ENCODE peak calls at places on chromosome 17, in ten cellular contexts. B is neural crest cell, Y is GM23338, S is fibroblast of the aortic adventitia, I is epithelial cell of esophagus, Q is transverse colon, T is thoracic aorta, L is fibroblast of lung, X is cardiac muscle cell, N is heart left ventricle. O is an unnamed sample.

GRCh38 chr17:34166394-34166793 is 88.7 kb upstream of the CCL2 start:
- DNase-seq in B (no peak), Y (no peak), S (no peak), I (no peak), Q (no peak), T (no peak), L (no peak), X (no peak), N (no peak), O (no peak)

GRCh38 chr17:42751628-42752027 is 6.8 kb upstream of the EZH1 start:
- DNase-seq in B (no peak), Y (no peak), S (peak), I (no peak), Q (no peak), T (no peak), L (no peak), X (peak), N (no peak), O (no peak)

GRCh38 chr17:9956474-9957131 is 51.5 kb upstream of the RCVRN start:
- DNase-seq in B (no peak), Y (no peak), S (no peak), I (no peak), Q (no peak), T (no peak), L (no peak), X (no peak), N (no peak), O (no peak)

GRCh38 chr17:80693511-80693910 is 148.9 kb downstream of the RPTOR start:
- DNase-seq in B (no peak), Y (no peak), S (no peak), I (no peak), Q (no peak), T (no peak), L (no peak), X (no peak), N (no peak), O (no peak)

GRCh38 chr17:83135692-83136091 is 56.3 kb downstream of the METRNL start:
- DNase-seq in B (no peak), Y (no peak), S (no peak), I (no peak), Q (peak), T (no peak), L (no peak), X (no peak), N (no peak), O (no peak)

GRCh38 chr17:39213852-39214251 is 11.9 kb downstream of the STAC2 start:
- DNase-seq in B (no peak), Y (no peak), S (no peak), I (peak), Q (no peak), T (no peak), L (no peak), X (no peak), N (no peak), O (no peak)

GRCh38 chr17:1999557-2000251 is 25.4 kb downstream of the RTN4RL1 start:
- DNase-seq in B (peak), Y (peak), S (peak), I (peak), Q (peak), T (no peak), L (peak), X (peak), N (peak), O (no peak)

GRCh38 chr17:76077582-76078110 is 1.3 kb upstream of the ZACN start:
- DNase-seq in B (peak), Y (peak), S (no peak), I (no peak), Q (no peak), T (no peak), L (no peak), X (no peak), N (no peak), O (no peak)

GRCh38 chr17:28427372-28427771 is 21.4 kb upstream of the SLC46A1 start:
- DNase-seq in B (no peak), Y (no peak), S (no peak), I (no peak), Q (no peak), T (no peak), L (peak), X (no peak), N (no peak), O (no peak)

GRCh38 chr17:65023791-65024190 is 32.7 kb downstream of the GNA13 start:
- DNase-seq in B (no peak), Y (no peak), S (no peak), I (peak), Q (no peak), T (no peak), L (no peak), X (no peak), N (no peak), O (no peak)

GRCh38 chr17:33647976-33648375 is 354.9 kb upstream of the ASIC2 start:
- DNase-seq in B (peak), Y (peak), S (no peak), I (peak), Q (no peak), T (no peak), L (no peak), X (peak), N (no peak), O (no peak)

GRCh38 chr17:44348988-44349364 is 3.9 kb downstream of the GRN start:
- DNase-seq in B (no peak), Y (no peak), S (no peak), I (no peak), Q (no peak), T (no peak), L (no peak), X (no peak), N (no peak), O (no peak)

GRCh38 chr17:57379237-57380054 is 123.1 kb downstream of the MSI2 start:
- DNase-seq in B (no peak), Y (peak), S (peak), I (no peak), Q (no peak), T (no peak), L (peak), X (peak), N (no peak), O (no peak)

GRCh38 chr17:40028595-40028994 is 13.4 kb downstream of the CSF3 start:
- DNase-seq in B (no peak), Y (no peak), S (no peak), I (no peak), Q (no peak), T (no peak), L (no peak), X (no peak), N (no peak), O (no peak)

GRCh38 chr17:489758-490329 is 137.2 kb upstream of the RPH3AL start:
- DNase-seq in B (peak), Y (peak), S (peak), I (peak), Q (peak), T (no peak), L (peak), X (peak), N (peak), O (no peak)

GRCh38 chr17:28807925-28808641 is 34.5 kb downstream of the FAM222B start:
- DNase-seq in B (no peak), Y (no peak), S (peak), I (peak), Q (no peak), T (no peak), L (peak), X (peak), N (no peak), O (no peak)

GRCh38 chr17:80365983-80366382 is 49.0 kb upstream of the ENDOV start:
- DNase-seq in B (no peak), Y (no peak), S (no peak), I (no peak), Q (no peak), T (no peak), L (no peak), X (no peak), N (no peak), O (no peak)

GRCh38 chr17:55577011-55577586 is 65.8 kb upstream of the SMIM36 start:
- DNase-seq in B (no peak), Y (no peak), S (peak), I (peak), Q (peak), T (no peak), L (peak), X (peak), N (peak), O (no peak)

GRCh38 chr17:50507871-50508572 is at the start of gene MYCBPAP:
- DNase-seq in B (peak), Y (peak), S (peak), I (peak), Q (peak), T (peak), L (peak), X (peak), N (peak), O (peak)

GRCh38 chr17:79944821-79945391 is 90.8 kb downstream of the TBC1D16 start:
- DNase-seq in B (no peak), Y (no peak), S (no peak), I (no peak), Q (no peak), T (no peak), L (no peak), X (no peak), N (no peak), O (no peak)

DNA sequence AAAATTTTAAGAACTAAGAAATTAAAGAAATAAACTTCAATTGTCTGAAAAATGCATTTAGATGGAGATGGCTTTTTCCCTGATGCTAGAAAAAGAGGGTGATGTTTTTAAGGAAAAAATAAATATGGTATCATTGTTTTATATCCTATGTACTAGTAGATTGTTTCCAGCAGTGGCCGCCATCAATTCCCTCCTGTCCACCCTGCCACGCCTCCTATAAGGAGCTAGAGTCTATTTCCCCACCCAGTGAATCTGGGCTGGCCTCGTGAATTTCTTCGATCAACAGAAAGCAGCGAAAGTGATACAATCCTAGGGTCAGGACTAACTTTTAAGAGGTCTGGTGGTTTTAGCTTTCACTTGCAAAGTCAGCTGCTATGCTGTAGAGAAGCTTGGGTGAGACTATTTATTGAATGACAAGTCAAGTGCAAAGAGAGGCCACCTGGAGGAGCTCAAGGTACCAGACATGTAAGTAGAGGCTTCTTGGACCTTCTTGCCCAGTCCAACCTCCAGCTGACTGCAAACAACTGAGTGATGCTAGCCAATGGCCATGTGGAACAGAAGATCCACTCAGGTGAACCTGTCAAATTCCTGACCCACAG is 80.9 kb upstream of the MTMR4 start:
- DNase-seq in B (no peak), Y (peak), S (no peak), I (peak), Q (no peak), T (no peak), L (no peak), X (no peak), N (no peak), O (peak)
- TF ChIP-seq CTCF in B (no peak), Y (peak), S (no peak), I (peak), Q (no peak), T (no peak), L (no peak), X (no peak), N (no peak), O (no peak)

DNA sequence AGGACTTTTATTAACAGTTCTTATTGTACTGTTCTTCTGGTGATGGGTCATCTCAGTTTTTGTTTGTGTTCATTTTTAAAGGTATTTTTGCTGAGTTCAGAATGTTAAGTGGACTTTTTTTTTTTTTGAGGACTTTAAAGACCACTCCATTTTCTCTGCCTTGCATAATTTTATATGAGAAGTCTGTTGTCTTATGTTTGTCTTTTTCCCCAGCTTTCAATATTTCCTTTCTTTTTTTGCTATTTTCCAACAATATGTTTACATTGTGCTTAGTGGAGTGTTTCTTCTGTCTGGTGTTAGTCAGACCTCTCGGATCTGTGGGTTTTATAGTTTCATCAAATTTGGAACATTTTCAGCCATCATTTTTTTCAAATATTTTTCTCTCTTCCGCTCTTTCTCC is 290.0 kb upstream of the TNRC6C start:
- DNase-seq in B (no peak), Y (no peak), S (no peak), I (no peak), Q (no peak), T (no peak), L (no peak), X (no peak), N (no peak), O (no peak)
- TF ChIP-seq CTCF in B (no peak), Y (no peak), S (no peak), I (no peak), Q (no peak), T (no peak), L (no peak), X (no peak), N (no peak), O (no peak)

DNA sequence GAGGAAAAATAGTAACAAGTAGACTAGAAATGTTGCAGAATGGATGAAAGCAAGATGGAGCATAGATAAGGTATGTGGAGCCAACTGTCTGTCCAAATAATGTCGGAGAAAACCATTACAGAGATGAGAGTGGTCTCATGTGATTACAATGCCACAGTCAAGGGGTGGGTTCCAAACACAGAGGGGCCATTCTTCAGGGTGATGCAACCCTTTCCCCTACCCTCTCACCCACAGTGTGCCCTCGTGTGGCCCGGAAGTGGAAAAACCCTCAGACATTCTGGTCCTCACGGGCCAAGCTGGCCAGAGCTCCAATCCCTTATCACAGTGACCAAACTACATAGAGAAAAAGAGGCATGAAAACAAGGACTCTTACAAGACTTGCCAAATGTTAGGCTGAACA is 17.7 kb upstream of the HS3ST3A1 start:
- DNase-seq in B (no peak), Y (peak), S (no peak), I (no peak), Q (no peak), T (no peak), L (no peak), X (no peak), N (no peak), O (no peak)
- TF ChIP-seq CTCF in B (no peak), Y (peak), S (no peak), I (no peak), Q (no peak), T (no peak), L (no peak), X (no peak), N (no peak), O (no peak)

DNA sequence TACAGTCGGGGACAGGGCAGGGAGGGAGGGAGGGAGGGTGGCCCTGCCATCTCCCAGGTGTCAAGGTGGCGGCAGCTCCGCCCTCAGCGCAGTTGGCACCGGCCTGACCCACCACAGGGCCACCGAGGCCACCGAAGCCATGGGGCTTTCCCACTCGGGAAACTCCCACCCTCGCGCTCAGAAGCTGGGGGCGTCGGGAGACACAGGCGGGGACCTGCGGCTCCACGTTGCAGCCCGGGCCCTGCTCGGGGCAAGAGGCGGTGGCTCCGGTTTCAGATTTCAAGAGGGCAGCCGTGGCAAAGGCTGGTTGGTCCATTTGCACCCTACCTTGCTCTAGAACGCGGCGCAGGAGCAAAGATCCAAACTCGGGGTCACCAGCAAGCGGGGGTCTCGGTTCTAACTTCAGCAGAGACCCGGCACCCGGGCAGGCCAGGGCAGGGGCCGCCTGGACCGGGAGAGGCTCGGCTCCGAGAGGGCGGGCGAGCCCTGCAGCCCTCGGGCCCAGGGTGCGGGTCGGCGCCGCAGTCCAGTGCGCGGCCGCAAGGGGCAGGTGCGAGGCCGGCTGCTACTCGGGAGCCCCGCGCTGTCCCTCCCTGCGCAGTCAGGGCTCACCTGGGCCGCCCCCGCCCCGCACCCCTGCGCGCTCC is 412 bp downstream of the CYB561 start:
- DNase-seq in B (peak), Y (peak), S (peak), I (peak), Q (peak), T (no peak), L (no peak), X (peak), N (no peak), O (no peak)
- TF ChIP-seq CTCF in B (peak), Y (peak), S (peak), I (peak), Q (peak), T (peak), L (peak), X (peak), N (peak), O (peak)

DNA sequence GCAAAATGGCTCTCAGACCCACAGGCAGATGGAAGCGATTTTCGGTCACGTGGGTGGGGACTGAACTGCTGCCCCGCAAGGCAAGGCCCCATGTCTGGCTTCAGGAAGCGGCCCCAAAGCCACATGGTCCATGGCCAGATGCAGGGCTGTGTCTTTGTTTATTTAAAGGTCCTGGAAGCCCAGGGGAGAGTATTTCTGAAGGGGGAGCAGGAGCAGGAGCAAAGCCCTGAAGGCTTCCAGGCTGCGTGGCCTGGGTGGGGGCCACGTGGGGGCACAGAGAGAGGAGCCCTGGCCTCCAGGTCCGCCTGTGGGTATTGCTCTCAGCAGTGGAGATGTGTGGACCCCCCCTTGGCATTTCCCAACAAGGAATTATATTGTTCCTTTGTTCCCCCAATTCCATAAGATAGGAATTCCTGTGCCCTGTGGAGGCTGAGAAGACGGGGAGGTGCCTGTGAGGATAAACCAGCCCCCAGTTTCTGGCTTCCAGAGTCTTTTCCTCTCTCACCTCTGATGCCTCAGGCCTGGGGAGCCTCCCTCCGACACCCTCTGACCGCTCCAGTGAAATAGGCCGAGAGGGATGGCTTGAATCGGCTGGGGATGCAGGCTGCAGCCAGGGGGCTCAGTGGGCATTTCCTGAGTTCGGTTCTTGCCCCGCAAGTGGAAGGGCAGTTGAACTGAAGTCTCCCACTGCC is 339.2 kb downstream of the SEC14L1 start:
- DNase-seq in B (no peak), Y (peak), S (no peak), I (no peak), Q (no peak), T (no peak), L (peak), X (no peak), N (no peak), O (no peak)
- TF ChIP-seq CTCF in B (no peak), Y (no peak), S (no peak), I (no peak), Q (no peak), T (no peak), L (no peak), X (no peak), N (no peak), O (no peak)

GRCh38 chr17:15048381-15048780 is 216.7 kb downstream of the PMP22 start:
- DNase-seq in B (no peak), Y (peak), S (no peak), I (no peak), Q (no peak), T (no peak), L (no peak), X (no peak), N (no peak), O (no peak)
- TF ChIP-seq CTCF in B (no peak), Y (peak), S (no peak), I (peak), Q (no peak), T (no peak), L (peak), X (no peak), N (no peak), O (no peak)